ENCODE peak calls at places on chromosomes 13 and 19, in four cellular contexts. One of them, this sample, is unnamed.

GRCh38 chr13:78680064-78680463 is 21.1 kb upstream of the OBI1 start:
- DNase-seq in amniotic epithelial cell: no peak
- DNase-seq in activated T-cell treated with anti-CD3 and anti-CD28 coated beads for 1 hour: no peak
- DNase-seq in NCI-H2029: no peak
- DNase-seq in this sample: no peak

GRCh38 chr13:49926019-49926418 is 10.1 kb downstream of the SPRYD7 start:
- DNase-seq in activated T-cell treated with anti-CD3 and anti-CD28 coated beads for 1 hour: no peak
- DNase-seq in NCI-H2029: no peak
- DNase-seq in amniotic epithelial cell: no peak
- DNase-seq in this sample: no peak

GRCh38 chr13:99196466-99197256 is 4.0 kb upstream of the UBAC2 start:
- DNase-seq in activated T-cell treated with anti-CD3 and anti-CD28 coated beads for 1 hour: no peak
- DNase-seq in NCI-H2029: peak
- DNase-seq in amniotic epithelial cell: no peak
- DNase-seq in this sample: no peak

GRCh38 chr19:46367434-46367833 is 20.5 kb downstream of the PPP5C start:
- DNase-seq in amniotic epithelial cell: no peak
- DNase-seq in activated T-cell treated with anti-CD3 and anti-CD28 coated beads for 1 hour: no peak
- DNase-seq in NCI-H2029: no peak
- DNase-seq in this sample: no peak

GRCh38 chr19:47767349-47767748 is 11.2 kb upstream of the SELENOW start:
- DNase-seq in NCI-H2029: no peak
- DNase-seq in activated T-cell treated with anti-CD3 and anti-CD28 coated beads for 1 hour: no peak
- DNase-seq in amniotic epithelial cell: no peak
- DNase-seq in this sample: no peak

GRCh38 chr19:18294467-18294864 is 13.0 kb upstream of the JUND start:
- DNase-seq in NCI-H2029: peak
- DNase-seq in activated T-cell treated with anti-CD3 and anti-CD28 coated beads for 1 hour: peak
- DNase-seq in amniotic epithelial cell: no peak
- DNase-seq in this sample: no peak

GRCh38 chr13:19093437-19093836 is 88.2 kb downstream of the TUBA3C start:
- DNase-seq in amniotic epithelial cell: no peak
- DNase-seq in activated T-cell treated with anti-CD3 and anti-CD28 coated beads for 1 hour: no peak
- DNase-seq in NCI-H2029: no peak
- DNase-seq in this sample: no peak

GRCh38 chr19:39131255-39131755 is 5.7 kb downstream of the PAK4 start:
- DNase-seq in NCI-H2029: no peak
- DNase-seq in activated T-cell treated with anti-CD3 and anti-CD28 coated beads for 1 hour: no peak
- DNase-seq in amniotic epithelial cell: no peak
- DNase-seq in this sample: no peak

GRCh38 chr13:30107536-30108136 is 199.7 kb downstream of the KATNAL1 start:
- DNase-seq in NCI-H2029: no peak
- DNase-seq in amniotic epithelial cell: peak
- DNase-seq in activated T-cell treated with anti-CD3 and anti-CD28 coated beads for 1 hour: no peak
- DNase-seq in this sample: peak

GRCh38 chr13:102769679-102770078 is 3.9 kb downstream of the TEX30 start:
- DNase-seq in NCI-H2029: no peak
- DNase-seq in amniotic epithelial cell: peak
- DNase-seq in activated T-cell treated with anti-CD3 and anti-CD28 coated beads for 1 hour: no peak
- DNase-seq in this sample: no peak

GRCh38 chr19:20238025-20238623 is 71.1 kb downstream of the ZNF486 start:
- DNase-seq in amniotic epithelial cell: peak
- DNase-seq in activated T-cell treated with anti-CD3 and anti-CD28 coated beads for 1 hour: peak
- DNase-seq in NCI-H2029: peak
- DNase-seq in this sample: peak

GRCh38 chr13:51977606-51978005 is 33.6 kb downstream of the ATP7B start:
- DNase-seq in amniotic epithelial cell: peak
- DNase-seq in NCI-H2029: no peak
- DNase-seq in activated T-cell treated with anti-CD3 and anti-CD28 coated beads for 1 hour: no peak
- DNase-seq in this sample: no peak

GRCh38 chr19:10766681-10767201 is 48.9 kb downstream of the DNM2 start:
- DNase-seq in NCI-H2029: no peak
- DNase-seq in amniotic epithelial cell: peak
- DNase-seq in activated T-cell treated with anti-CD3 and anti-CD28 coated beads for 1 hour: no peak
- DNase-seq in this sample: peak

GRCh38 chr13:27419333-27419732 is 5.1 kb upstream of the GTF3A start:
- DNase-seq in NCI-H2029: no peak
- DNase-seq in amniotic epithelial cell: no peak
- DNase-seq in activated T-cell treated with anti-CD3 and anti-CD28 coated beads for 1 hour: no peak
- DNase-seq in this sample: peak

GRCh38 chr13:38863536-38863935 is 127.1 kb downstream of the STOML3 start:
- DNase-seq in amniotic epithelial cell: no peak
- DNase-seq in activated T-cell treated with anti-CD3 and anti-CD28 coated beads for 1 hour: no peak
- DNase-seq in NCI-H2029: no peak
- DNase-seq in this sample: no peak

GRCh38 chr13:104553156-104553555 is 1486.9 kb upstream of the SLC10A2 start:
- DNase-seq in NCI-H2029: no peak
- DNase-seq in activated T-cell treated with anti-CD3 and anti-CD28 coated beads for 1 hour: no peak
- DNase-seq in amniotic epithelial cell: peak
- DNase-seq in this sample: no peak

GRCh38 chr13:32537580-32538233 is 888 bp downstream of the N4BP2L2 start:
- DNase-seq in NCI-H2029: no peak
- DNase-seq in activated T-cell treated with anti-CD3 and anti-CD28 coated beads for 1 hour: peak
- DNase-seq in amniotic epithelial cell: peak
- DNase-seq in this sample: no peak

GRCh38 chr19:29576043-29576442 is 30.0 kb upstream of the POP4 start:
- DNase-seq in amniotic epithelial cell: peak
- DNase-seq in activated T-cell treated with anti-CD3 and anti-CD28 coated beads for 1 hour: no peak
- DNase-seq in NCI-H2029: no peak
- DNase-seq in this sample: no peak

GRCh38 chr13:113405481-113406300 is 41.8 kb upstream of the GRTP1 start:
- DNase-seq in amniotic epithelial cell: no peak
- DNase-seq in activated T-cell treated with anti-CD3 and anti-CD28 coated beads for 1 hour: no peak
- DNase-seq in NCI-H2029: no peak
- DNase-seq in this sample: no peak

GRCh38 chr19:29665826-29666633 is 769 bp downstream of the PLEKHF1 start:
- DNase-seq in activated T-cell treated with anti-CD3 and anti-CD28 coated beads for 1 hour: no peak
- DNase-seq in amniotic epithelial cell: no peak
- DNase-seq in NCI-H2029: no peak
- DNase-seq in this sample: peak

GRCh38 chr19:47716270-47716937 is 3.2 kb downstream of the EHD2 start:
- DNase-seq in amniotic epithelial cell: no peak
- DNase-seq in activated T-cell treated with anti-CD3 and anti-CD28 coated beads for 1 hour: no peak
- DNase-seq in NCI-H2029: no peak
- DNase-seq in this sample: no peak

GRCh38 chr19:55683449-55684261 is 8.6 kb downstream of the EPN1 start:
- DNase-seq in NCI-H2029: peak
- DNase-seq in activated T-cell treated with anti-CD3 and anti-CD28 coated beads for 1 hour: no peak
- DNase-seq in amniotic epithelial cell: no peak
- DNase-seq in this sample: no peak

GRCh38 chr19:1132625-1133383 is 29.0 kb downstream of the GPX4 start:
- DNase-seq in amniotic epithelial cell: peak
- DNase-seq in activated T-cell treated with anti-CD3 and anti-CD28 coated beads for 1 hour: no peak
- DNase-seq in NCI-H2029: no peak
- DNase-seq in this sample: no peak

GRCh38 chr13:49435992-49436391 is 7.9 kb downstream of the CAB39L start:
- DNase-seq in activated T-cell treated with anti-CD3 and anti-CD28 coated beads for 1 hour: no peak
- DNase-seq in amniotic epithelial cell: peak
- DNase-seq in NCI-H2029: no peak
- DNase-seq in this sample: peak

GRCh38 chr19:15107056-15108010 is at the start of gene SYDE1:
- DNase-seq in amniotic epithelial cell: peak
- DNase-seq in activated T-cell treated with anti-CD3 and anti-CD28 coated beads for 1 hour: no peak
- DNase-seq in NCI-H2029: no peak
- DNase-seq in this sample: peak

GRCh38 chr13:103876571-103876970 is 810.4 kb upstream of the SLC10A2 start:
- DNase-seq in NCI-H2029: no peak
- DNase-seq in amniotic epithelial cell: peak
- DNase-seq in activated T-cell treated with anti-CD3 and anti-CD28 coated beads for 1 hour: no peak
- DNase-seq in this sample: peak

GRCh38 chr13:45178349-45179142 is 22.3 kb downstream of the KCTD4 start:
- DNase-seq in amniotic epithelial cell: peak
- DNase-seq in NCI-H2029: no peak
- DNase-seq in activated T-cell treated with anti-CD3 and anti-CD28 coated beads for 1 hour: no peak
- DNase-seq in this sample: peak

GRCh38 chr19:8512115-8512967 is 1.6 kb downstream of the ZNF414 start:
- DNase-seq in amniotic epithelial cell: peak
- DNase-seq in NCI-H2029: no peak
- DNase-seq in activated T-cell treated with anti-CD3 and anti-CD28 coated beads for 1 hour: no peak
- DNase-seq in this sample: no peak

GRCh38 chr13:66492479-66492878 is 737.7 kb downstream of the PCDH9 start:
- DNase-seq in amniotic epithelial cell: peak
- DNase-seq in activated T-cell treated with anti-CD3 and anti-CD28 coated beads for 1 hour: no peak
- DNase-seq in NCI-H2029: no peak
- DNase-seq in this sample: no peak

GRCh38 chr19:42309686-42310085 is 3.4 kb upstream of the TMEM145 start:
- DNase-seq in activated T-cell treated with anti-CD3 and anti-CD28 coated beads for 1 hour: no peak
- DNase-seq in NCI-H2029: no peak
- DNase-seq in amniotic epithelial cell: no peak
- DNase-seq in this sample: no peak

GRCh38 chr19:2237051-2237868 is 636 bp downstream of the SF3A2 start:
- DNase-seq in NCI-H2029: no peak
- DNase-seq in activated T-cell treated with anti-CD3 and anti-CD28 coated beads for 1 hour: no peak
- DNase-seq in amniotic epithelial cell: no peak
- DNase-seq in this sample: no peak

GRCh38 chr13:48210178-48210577 is 22.8 kb upstream of the ITM2B start:
- DNase-seq in NCI-H2029: no peak
- DNase-seq in amniotic epithelial cell: peak
- DNase-seq in activated T-cell treated with anti-CD3 and anti-CD28 coated beads for 1 hour: no peak
- DNase-seq in this sample: peak

GRCh38 chr19:40596608-40597328 is 4.4 kb upstream of the LTBP4 start:
- DNase-seq in activated T-cell treated with anti-CD3 and anti-CD28 coated beads for 1 hour: no peak
- DNase-seq in amniotic epithelial cell: peak
- DNase-seq in NCI-H2029: no peak
- DNase-seq in this sample: peak